ENCODE peak calls at places on chromosomes 13 and 19, in six cellular contexts. J, R, L, X, A and V are unnamed samples.
A peak's percentile ranks its signal among the peaks of the same experiment; 100 is the strongest.

GRCh38 chr13:112891477-112892401 is 77.3 kb upstream of the MCF2L start:
- DNase-seq in J (no peak), R (no peak), L (no peak), X (no peak), A (no peak), V (no peak)

GRCh38 chr19:1019980-1020867 is 699 bp downstream of the TMEM259 start:
- DNase-seq in J (no peak), R (no peak), L (no peak), X (no peak), A (no peak), V (no peak)

GRCh38 chr13:69948016-69948415 is 159.6 kb upstream of the ATXN8OS start:
- DNase-seq in J (no peak), R (no peak), L (no peak), X (no peak), A (no peak), V (no peak)

GRCh38 chr13:41802033-41802683 is 158.8 kb downstream of the VWA8 start:
- DNase-seq in J (peak; percentile 35), R (no peak), L (no peak), X (no peak), A (no peak), V (no peak)

GRCh38 chr13:107992542-107992941 is 222.8 kb downstream of the LIG4 start:
- DNase-seq in J (no peak), R (no peak), L (no peak), X (no peak), A (no peak), V (no peak)

GRCh38 chr19:17751912-17752273 is 616 bp downstream of the FCHO1 start:
- DNase-seq in J (no peak), R (no peak), L (no peak), X (no peak), A (no peak), V (no peak)

GRCh38 chr19:43735957-43736356 is 18.8 kb downstream of the SMG9 start:
- DNase-seq in J (no peak), R (no peak), L (no peak), X (no peak), A (no peak), V (no peak)

GRCh38 chr19:9939301-9939913 is 3.1 kb upstream of the OLFM2 start:
- DNase-seq in J (peak; percentile 41), R (no peak), L (no peak), X (no peak), A (no peak), V (no peak)

GRCh38 chr19:31491246-31491645 is 142.0 kb upstream of the TSHZ3 start:
- DNase-seq in J (no peak), R (no peak), L (no peak), X (no peak), A (no peak), V (no peak)